ENCODE peak calls at places on chromosomes 3 and 15, in seven cellular contexts. H, P, S, V, Y, R and Q are unnamed samples.

GRCh38 chr15:25345943-25346342 is 92.9 kb downstream of the UBE3A start:
- DNase-seq in Y (no peak), H (peak; percentile 92), R (peak; percentile 64), V (no peak), P (no peak), S (peak; percentile 75), Q (peak; percentile 30)

GRCh38 chr3:196339493-196340254 is 1.5 kb upstream of the TM4SF19 start:
- DNase-seq in V (no peak), Y (no peak), R (no peak), S (no peak), P (no peak), H (no peak), Q (peak; percentile 39)

GRCh38 chr3:37808656-37809055 is 53.0 kb upstream of the CTDSPL start:
- DNase-seq in V (no peak), R (no peak), P (no peak), H (no peak), Y (no peak), S (no peak), Q (no peak)

GRCh38 chr3:55648591-55649318 is 161.6 kb upstream of the WNT5A start:
- DNase-seq in S (no peak), H (no peak), V (no peak), P (no peak), R (no peak), Y (no peak), Q (no peak)

GRCh38 chr15:52651868-52652267 is 27.3 kb downstream of the ATOSA start:
- DNase-seq in S (peak; percentile 58), R (peak; percentile 98), V (no peak), P (peak; percentile 8), Y (no peak), H (peak; percentile 94), Q (peak; percentile 47)

GRCh38 chr3:197003461-197004385 is 25.9 kb downstream of the MELTF start:
- DNase-seq in S (no peak), H (peak; percentile 85), Y (peak; percentile 13), P (peak; percentile 17), V (no peak), R (no peak), Q (no peak)

GRCh38 chr3:49351521-49352011 is 6.6 kb downstream of the GPX1 start:
- DNase-seq in P (no peak), R (no peak), Y (no peak), H (no peak), V (no peak), S (no peak), Q (peak; percentile 72)

GRCh38 chr3:183117046-183117445 is 17.8 kb upstream of the MCCC1 start:
- DNase-seq in V (no peak), Y (no peak), R (no peak), S (no peak), P (no peak), H (no peak), Q (no peak)

GRCh38 chr3:119595639-119596329 is 1.9 kb upstream of the PLA1A start:
- DNase-seq in P (no peak), S (no peak), R (no peak), V (no peak), Y (no peak), H (no peak), Q (peak; percentile 38)

GRCh38 chr3:66276705-66277274 is 56.0 kb downstream of the SLC25A26 start:
- DNase-seq in R (peak; percentile 55), S (no peak), V (peak; percentile 30), P (peak; percentile 60), Y (peak; percentile 55), H (no peak), Q (peak; percentile 63)

GRCh38 chr3:183629546-183630301 is 5.7 kb upstream of the KLHL24 start:
- DNase-seq in P (no peak), Y (no peak), S (no peak), V (no peak), R (no peak), H (no peak), Q (no peak)

GRCh38 chr3:177977381-177978158 is 558.7 kb upstream of the KCNMB2 start:
- DNase-seq in R (no peak), P (no peak), S (no peak), V (no peak), Y (no peak), H (no peak), Q (peak; percentile 76)

GRCh38 chr15:78944669-78945407 is at the start of gene CTSH:
- DNase-seq in H (peak; percentile 96), P (peak; percentile 72), R (peak; percentile 59), V (peak; percentile 46), Y (peak; percentile 59), S (peak; percentile 90), Q (peak; percentile 86)

GRCh38 chr15:58039260-58040035 is 26.1 kb downstream of the ALDH1A2 start:
- DNase-seq in P (no peak), S (no peak), Y (no peak), V (no peak), R (no peak), H (no peak), Q (no peak)